ENCODE peak calls at places on chromosomes 6 and 20, in nine cellular contexts. Q is heart right ventricle, O is neural progenitor cell, M is cardiac muscle cell, U is tibial nerve, H is spleen, P is kidney, R is small intestine, C is transverse colon. N is an unnamed sample.

GRCh38 chr6:13470240-13471140 is 16.9 kb downstream of the GFOD1 start:
- DNase-seq in Q (no peak), O (no peak), M (no peak), U (no peak), H (no peak), P (no peak), R (no peak), C (no peak), N (peak)

GRCh38 chr6:14310955-14311354 is 193.4 kb downstream of the CD83 start:
- DNase-seq in Q (no peak), O (no peak), M (peak), U (no peak), H (no peak), P (no peak), R (peak), C (no peak), N (no peak)

GRCh38 chr20:20303742-20304141 is 64.2 kb upstream of the INSM1 start:
- DNase-seq in Q (peak), O (no peak), M (no peak), U (no peak), H (no peak), P (no peak), R (no peak), C (no peak), N (peak)

GRCh38 chr20:54070187-54070987 is at the start of gene BCAS1:
- DNase-seq in Q (no peak), O (no peak), M (no peak), U (no peak), H (no peak), P (no peak), R (peak), C (peak), N (no peak)

GRCh38 chr6:137816133-137816579 is 50.9 kb upstream of the TNFAIP3 start:
- DNase-seq in Q (no peak), O (no peak), M (no peak), U (no peak), H (no peak), P (no peak), R (no peak), C (no peak), N (no peak)

GRCh38 chr6:33570806-33571636 is 9.1 kb downstream of the BAK1 start:
- DNase-seq in Q (peak), O (peak), M (peak), U (peak), H (peak), P (peak), R (peak), C (peak), N (peak)

GRCh38 chr6:137933696-137934095 is 66.6 kb downstream of the TNFAIP3 start:
- DNase-seq in Q (no peak), O (no peak), M (peak), U (peak), H (no peak), P (no peak), R (no peak), C (no peak), N (no peak)

GRCh38 chr6:1917628-1918371 is 308.1 kb downstream of the FOXC1 start:
- DNase-seq in Q (no peak), O (no peak), M (peak), U (no peak), H (no peak), P (no peak), R (peak), C (no peak), N (no peak)

GRCh38 chr6:154890874-154891273 is 104.2 kb upstream of the TIAM2 start:
- DNase-seq in Q (no peak), O (no peak), M (no peak), U (no peak), H (no peak), P (no peak), R (no peak), C (no peak), N (no peak)

GRCh38 chr6:101286146-101286545 is 107.4 kb upstream of the GRIK2 start:
- DNase-seq in Q (no peak), O (no peak), M (no peak), U (no peak), H (no peak), P (no peak), R (peak), C (peak), N (no peak)

GRCh38 chr6:45469708-45470107 is 92.0 kb upstream of the SUPT3H start:
- DNase-seq in Q (no peak), O (no peak), M (no peak), U (no peak), H (no peak), P (no peak), R (no peak), C (no peak), N (no peak)

GRCh38 chr6:48101277-48101676 is 9.7 kb downstream of the PTCHD4 start:
- DNase-seq in Q (no peak), O (no peak), M (no peak), U (no peak), H (no peak), P (no peak), R (no peak), C (no peak), N (no peak)

GRCh38 chr6:14396826-14397517 is 279.4 kb downstream of the CD83 start:
- DNase-seq in Q (no peak), O (peak), M (peak), U (no peak), H (peak), P (no peak), R (no peak), C (peak), N (no peak)

GRCh38 chr6:38354905-38355304 is 284.8 kb downstream of the BTBD9 start:
- DNase-seq in Q (no peak), O (no peak), M (peak), U (no peak), H (no peak), P (no peak), R (no peak), C (no peak), N (no peak)

GRCh38 chr6:157488635-157489226 is 107.7 kb downstream of the ZDHHC14 start:
- DNase-seq in Q (no peak), O (peak), M (no peak), U (no peak), H (no peak), P (no peak), R (no peak), C (no peak), N (no peak)

GRCh38 chr6:164183556-164184123 is 769.1 kb downstream of the QKI start:
- DNase-seq in Q (no peak), O (no peak), M (no peak), U (no peak), H (no peak), P (no peak), R (no peak), C (no peak), N (no peak)

GRCh38 chr6:148524509-148524908 is 181.9 kb downstream of the SASH1 start:
- DNase-seq in Q (no peak), O (no peak), M (peak), U (no peak), H (no peak), P (no peak), R (no peak), C (no peak), N (no peak)
- H3K27ac ChIP-seq in Q (peak), O (no peak), M (no peak), U (peak), H (no peak), P (no peak), R (peak), C (peak), N (peak)

DNA sequence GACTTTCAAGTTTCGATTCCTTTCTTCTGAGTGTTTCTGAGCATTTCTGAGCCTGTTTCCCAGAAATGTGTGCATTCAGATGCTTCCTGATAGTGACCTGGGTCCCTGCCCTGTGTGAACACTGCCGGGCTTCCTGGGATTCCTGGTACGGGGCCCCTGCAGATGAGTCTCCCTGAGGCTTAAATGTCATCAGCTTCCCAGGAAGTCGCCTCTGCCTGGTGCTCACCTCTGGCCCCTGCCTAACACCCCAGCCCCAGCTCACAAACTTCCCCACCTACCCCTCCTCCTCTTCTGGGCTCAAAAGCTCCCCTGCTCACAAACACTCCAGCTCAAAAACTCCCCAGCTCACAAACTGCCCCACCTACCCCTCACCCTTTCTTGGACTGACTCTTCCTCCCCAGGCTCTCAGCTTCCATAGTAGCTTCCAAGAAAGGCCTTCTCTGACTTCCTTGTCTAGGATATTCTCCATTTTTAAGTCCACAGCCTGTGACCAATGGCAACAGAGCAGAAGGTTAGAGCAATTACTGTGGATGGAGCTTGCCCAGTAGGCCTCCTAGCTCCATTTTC is 42.0 kb downstream of the TGM2 start:
- DNase-seq in Q (no peak), O (peak), M (peak), U (no peak), H (peak), P (peak), R (no peak), C (no peak), N (no peak)
- H3K27ac ChIP-seq in Q (no peak), O (peak), M (peak), U (no peak), H (no peak), P (no peak), R (peak), C (peak), N (peak)

GRCh38 chr6:32220021-32220420 is 3.8 kb downstream of the NOTCH4 start:
- DNase-seq in Q (no peak), O (no peak), M (no peak), U (no peak), H (no peak), P (no peak), R (no peak), C (no peak), N (no peak)

GRCh38 chr6:32222333-32223230 is 1.3 kb downstream of the NOTCH4 start:
- DNase-seq in Q (no peak), O (no peak), M (no peak), U (no peak), H (no peak), P (no peak), R (no peak), C (no peak), N (no peak)

GRCh38 chr6:32224696-32225095 is 829 bp upstream of the NOTCH4 start:
- DNase-seq in Q (no peak), O (no peak), M (no peak), U (no peak), H (no peak), P (no peak), R (no peak), C (no peak), N (no peak)

GRCh38 chr6:32226434-32226833 is 2.6 kb upstream of the NOTCH4 start:
- DNase-seq in Q (no peak), O (no peak), M (no peak), U (no peak), H (no peak), P (no peak), R (no peak), C (no peak), N (no peak)

DNA sequence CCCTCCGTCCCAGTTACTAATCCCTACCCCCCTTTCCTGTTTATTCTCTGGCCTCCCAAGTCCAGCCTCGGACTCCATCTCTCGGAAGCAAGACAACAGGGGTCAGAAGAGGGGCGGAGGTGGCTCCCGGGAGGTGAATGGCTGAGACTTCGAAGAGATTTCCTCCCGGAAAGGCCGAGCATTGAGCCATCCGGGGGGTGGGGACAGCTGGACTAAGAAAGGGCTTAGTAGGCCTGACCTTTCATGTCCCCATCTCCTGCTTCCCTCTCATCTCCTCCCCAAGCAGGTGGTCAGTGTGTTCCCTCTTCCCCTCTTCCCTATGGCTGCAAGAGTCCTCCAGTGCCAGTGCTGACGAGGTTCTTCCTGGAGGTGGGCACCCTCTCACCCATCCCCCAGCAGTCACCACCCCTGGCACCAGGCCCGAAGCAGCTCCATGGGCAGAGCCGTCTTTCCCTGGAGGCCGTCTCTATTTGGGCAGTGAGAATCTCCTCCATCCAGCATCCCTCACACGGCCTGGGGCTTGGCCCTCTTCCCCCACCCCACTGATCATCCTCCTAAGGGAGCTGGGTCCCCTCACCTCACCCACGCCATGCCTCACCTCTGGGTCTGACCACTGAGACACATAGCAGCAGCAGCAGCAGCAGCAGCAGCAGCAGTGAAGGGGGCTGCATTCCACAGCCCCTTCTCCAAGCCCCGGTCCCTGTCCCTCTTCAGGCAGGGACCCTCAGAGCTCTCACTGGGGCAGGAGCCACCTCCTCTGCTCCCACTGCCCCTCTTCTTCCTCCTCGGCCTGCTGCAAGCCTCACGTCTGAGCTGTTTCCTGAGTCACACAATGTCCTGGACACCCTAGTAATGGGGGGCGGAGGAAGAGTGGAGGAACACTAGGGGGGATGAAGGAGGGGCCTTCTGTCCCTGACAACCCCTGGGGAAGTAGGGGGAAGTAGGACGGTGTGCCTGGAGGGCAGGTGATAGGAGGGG is at the start of gene NOTCH4:
- DNase-seq in Q (peak), O (no peak), M (no peak), U (no peak), H (no peak), P (no peak), R (no peak), C (no peak), N (no peak)
- H3K27ac ChIP-seq in Q (peak), O (no peak), M (no peak), U (peak), H (no peak), P (peak), R (peak), C (peak), N (peak)

DNA sequence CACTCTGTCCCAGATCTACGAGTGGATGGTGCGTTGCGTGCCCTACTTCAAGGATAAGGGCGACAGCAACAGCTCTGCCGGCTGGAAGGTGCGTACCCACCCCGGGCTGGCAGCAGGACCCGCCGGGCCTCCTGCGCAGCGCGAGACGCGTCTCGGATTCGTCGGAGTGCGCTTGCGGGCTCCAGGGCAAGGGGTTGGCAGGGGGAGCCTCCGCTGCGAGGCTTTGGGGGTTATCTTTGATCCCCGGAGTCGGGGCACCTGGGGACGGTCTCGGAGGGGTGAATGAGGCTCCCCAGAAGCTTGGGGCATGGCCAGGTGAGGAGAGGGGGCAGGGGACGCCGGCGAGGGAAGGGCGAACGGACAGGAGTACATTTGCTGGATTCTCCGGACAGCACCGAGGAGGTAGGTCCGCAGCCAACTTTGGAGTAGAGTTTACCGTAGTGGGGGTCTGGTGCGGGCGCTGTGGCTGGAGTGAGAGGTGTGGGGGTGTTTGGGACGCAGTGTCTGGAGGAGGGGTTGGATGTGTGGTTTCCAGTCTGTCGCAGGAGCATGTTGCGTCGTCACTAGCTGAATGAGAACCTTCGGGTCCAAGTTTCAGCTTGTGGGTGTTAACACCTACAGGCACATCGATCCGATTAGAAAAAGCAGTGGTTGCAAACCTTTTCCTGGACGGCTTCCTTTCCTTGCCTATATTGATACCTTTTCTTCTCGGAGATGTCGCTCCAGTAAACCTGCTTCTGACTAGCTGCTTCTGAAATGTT is 1.2 kb downstream of the FOXO3 start:
- DNase-seq in Q (peak), O (peak), M (no peak), U (no peak), H (peak), P (peak), R (peak), C (peak), N (no peak)
- H3K27ac ChIP-seq in Q (peak), O (no peak), M (no peak), U (peak), H (peak), P (peak), R (peak), C (peak), N (peak)

GRCh38 chr6:88490865-88491264 is 324.7 kb upstream of the CNR1 start:
- DNase-seq in Q (no peak), O (no peak), M (peak), U (no peak), H (no peak), P (no peak), R (no peak), C (no peak), N (no peak)
- H3K27ac ChIP-seq in Q (no peak), O (no peak), M (no peak), U (no peak), H (no peak), P (no peak), R (no peak), C (no peak), N (no peak)

DNA sequence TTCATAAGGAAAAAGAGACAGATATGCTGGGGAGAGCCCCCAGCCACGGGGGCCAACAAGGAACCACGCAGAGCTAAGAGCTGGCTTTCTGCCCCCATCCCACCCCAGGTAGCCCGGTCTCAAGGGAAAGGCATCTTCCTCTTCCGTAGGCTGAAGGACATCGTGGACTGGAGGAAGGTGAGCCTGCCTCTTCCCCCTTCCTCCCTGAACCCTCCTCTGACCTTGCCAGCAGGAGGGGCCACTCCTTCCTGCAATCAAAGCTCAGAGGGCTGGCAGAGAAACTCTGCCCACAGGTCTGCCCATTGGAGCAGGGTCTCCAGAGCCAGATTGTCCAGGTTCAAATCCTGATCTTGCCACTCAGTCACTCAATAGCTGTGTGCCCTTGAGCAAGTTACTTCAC is 32.1 kb downstream of the PDRG1 start:
- DNase-seq in Q (no peak), O (no peak), M (no peak), U (no peak), H (no peak), P (no peak), R (no peak), C (no peak), N (no peak)
- H3K27ac ChIP-seq in Q (no peak), O (no peak), M (no peak), U (no peak), H (no peak), P (no peak), R (no peak), C (no peak), N (no peak)

DNA sequence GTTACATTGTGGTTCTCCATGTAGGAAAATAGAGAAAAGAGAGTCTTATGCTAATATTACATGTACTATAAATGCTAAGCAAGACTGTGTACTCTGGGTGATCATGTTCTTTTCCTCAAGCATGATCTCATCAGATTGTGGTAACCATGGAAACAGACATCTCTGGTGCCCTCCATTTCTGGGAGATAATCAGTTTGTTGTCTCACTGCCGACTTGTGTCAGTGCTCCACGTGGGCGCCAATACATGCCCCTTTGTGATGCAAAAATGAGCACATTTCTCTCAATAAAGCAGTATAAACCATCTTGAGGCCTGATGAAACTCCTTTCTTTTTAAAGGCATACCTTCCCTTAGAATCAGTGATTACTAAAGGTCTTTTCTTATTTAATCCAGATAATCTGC is 6.0 kb upstream of the TMEM30A start:
- DNase-seq in Q (no peak), O (peak), M (no peak), U (no peak), H (no peak), P (no peak), R (no peak), C (no peak), N (peak)
- H3K27ac ChIP-seq in Q (no peak), O (no peak), M (peak), U (peak), H (no peak), P (no peak), R (no peak), C (no peak), N (peak)

DNA sequence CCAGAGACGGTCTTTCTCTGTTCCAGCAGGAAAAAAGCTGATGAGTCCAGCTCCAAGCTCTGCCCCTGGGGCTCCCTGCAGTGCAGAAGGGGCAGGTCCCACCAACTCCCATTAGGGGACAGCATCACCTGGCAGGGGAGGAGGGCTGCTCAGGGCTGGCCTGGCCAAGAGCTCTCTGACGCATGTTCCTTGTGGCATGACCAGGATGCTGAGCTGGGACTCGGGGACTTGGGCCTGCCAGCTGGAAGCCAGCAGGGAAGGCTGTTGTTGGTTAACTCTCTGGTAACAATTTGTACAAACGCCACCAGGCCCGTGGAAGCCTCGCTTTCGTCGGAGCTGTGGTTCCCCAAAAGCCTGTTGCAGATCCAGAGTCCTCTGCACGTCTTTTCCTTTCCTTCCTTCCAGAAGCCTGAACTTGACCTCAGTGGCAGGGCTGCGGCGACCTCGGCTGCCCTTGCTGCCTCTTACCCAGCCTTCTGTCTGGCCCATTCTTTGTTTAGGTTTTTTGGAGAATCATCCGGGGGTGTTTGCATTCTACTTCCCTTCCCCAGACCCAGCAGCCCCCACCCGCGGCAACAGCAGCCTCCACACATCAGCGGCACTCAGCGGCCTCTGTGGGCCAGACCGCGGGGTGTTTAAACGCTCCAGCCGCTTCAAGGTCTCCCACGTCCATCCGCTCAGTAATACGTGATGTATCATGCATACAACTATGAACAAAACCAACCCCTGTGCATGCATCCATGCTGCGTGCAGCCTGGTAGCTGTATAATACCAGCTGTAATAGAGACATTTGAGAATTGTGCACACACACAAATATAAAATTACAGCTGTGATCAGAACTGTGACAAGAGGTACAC is 63.3 kb downstream of the GNAS-AS1 start:
- DNase-seq in Q (no peak), O (no peak), M (no peak), U (no peak), H (no peak), P (peak), R (no peak), C (no peak), N (no peak)
- H3K27ac ChIP-seq in Q (no peak), O (no peak), M (no peak), U (no peak), H (no peak), P (no peak), R (no peak), C (no peak), N (no peak)